ENCODE peak calls at places on chromosomes 13 and 19, in five cellular contexts. C is MM.1S, V is GM23338, J is PC-3, L is hepatocyte. Q is an unnamed sample. For H3K4me1, the result is how much of the 10 kb centered on the place peaks cover.

GRCh38 chr19:28027116-28027515 is 1185.8 kb downstream of the UQCRFS1 start:
- DNase-seq in L (no peak), V (no peak), C (no peak), J (no peak), Q (no peak)

GRCh38 chr13:28754698-28755545 is 36.2 kb upstream of the SLC46A3 start:
- DNase-seq in V (peak), L (peak), J (peak), C (no peak), Q (peak)

GRCh38 chr13:105665284-105665683 is 870.2 kb downstream of the EFNB2 start:
- DNase-seq in C (no peak), L (no peak), J (peak), V (no peak), Q (no peak)

GRCh38 chr13:96020155-96020575 is 33.0 kb downstream of the UGGT2 start:
- DNase-seq in J (peak), L (peak), C (peak), V (peak), Q (peak)

GRCh38 chr13:29908411-29908810 is 58.0 kb upstream of the UBL3 start:
- DNase-seq in V (no peak), L (no peak), C (no peak), J (peak), Q (peak)

GRCh38 chr19:55717251-55717650 is 21.0 kb downstream of the NLRP9 start:
- DNase-seq in J (no peak), V (no peak), C (no peak), L (no peak), Q (no peak)

GRCh38 chr13:84481958-84482357 is 599.7 kb upstream of the SLITRK1 start:
- DNase-seq in L (no peak), V (no peak), J (no peak), C (no peak), Q (peak)

GRCh38 chr19:3450796-3451411 is 29.4 kb downstream of the SMIM24 start:
- DNase-seq in L (peak), V (no peak), J (peak), C (peak), Q (peak)

GRCh38 chr19:6551607-6552450 is 21.0 kb downstream of the TNFSF9 start:
- DNase-seq in V (peak), L (peak), C (no peak), J (no peak), Q (peak)

GRCh38 chr19:13040916-13041292 is 45.6 kb downstream of the NFIX start:
- DNase-seq in L (no peak), V (no peak), J (no peak), C (no peak), Q (peak)

GRCh38 chr13:73063166-73063565 is 4.4 kb downstream of the KLF5 start:
- DNase-seq in C (no peak), J (peak), V (no peak), L (no peak), Q (no peak)

GRCh38 chr19:51461723-51462161 is 3.5 kb upstream of the SIGLEC8 start:
- DNase-seq in J (no peak), L (no peak), C (no peak), V (no peak), Q (no peak)

GRCh38 chr19:10292206-10292788 is 2.5 kb downstream of the ICAM5 start:
- DNase-seq in C (peak), V (peak), J (peak), L (peak), Q (peak)

GRCh38 chr19:33815410-33816340 is 19.0 kb downstream of the KCTD15 start:
- DNase-seq in C (no peak), V (no peak), J (peak), L (no peak), Q (peak)

GRCh38 chr13:42574011-42574410 is at the start of gene TNFSF11:
- DNase-seq in C (no peak), L (peak), V (peak), J (no peak), Q (no peak)

GRCh38 chr13:101624210-101624922 is 171.9 kb downstream of the ITGBL1 start:
- DNase-seq in V (peak), J (peak), C (no peak), L (no peak), Q (no peak)

GRCh38 chr13:46909037-46909436 is 12.2 kb upstream of the HTR2A start:
- DNase-seq in V (no peak), C (no peak), L (no peak), J (no peak), Q (peak)

GRCh38 chr13:102097708-102098107 is 304.1 kb downstream of the FGF14 start:
- DNase-seq in V (no peak), L (no peak), C (no peak), J (no peak), Q (no peak)

GRCh38 chr19:6862673-6863078 is 24.7 kb upstream of the ADGRE1 start:
- DNase-seq in L (peak), V (peak), J (peak), C (peak), Q (peak)

GRCh38 chr19:15248648-15249559 is 16.7 kb upstream of the EPHX3 start:
- DNase-seq in L (peak), J (peak), V (no peak), C (no peak), Q (peak)

GRCh38 chr19:7507884-7508283 is 8.0 kb upstream of the ZNF358 start:
- DNase-seq in J (peak), C (peak), V (peak), L (peak), Q (peak)

GRCh38 chr13:70391678-70392077 is 283.4 kb upstream of the KLHL1 start:
- DNase-seq in V (peak), C (no peak), J (peak), L (peak), Q (no peak)

GRCh38 chr19:13060964-13061927 is 41.4 kb downstream of the LYL1 start:
- DNase-seq in L (peak), J (peak), V (peak), C (peak), Q (peak)

GRCh38 chr19:44645407-44646048 is 1.8 kb downstream of the PVR start:
- DNase-seq in J (no peak), C (no peak), V (no peak), L (no peak), Q (peak)

GRCh38 chr13:31908696-31909386 is 122.7 kb upstream of the FRY start:
- DNase-seq in L (no peak), C (no peak), J (no peak), V (no peak), Q (peak)

GRCh38 chr19:52140077-52140710 is 456 bp upstream of the ZNF616 start:
- DNase-seq in V (no peak), C (no peak), J (no peak), L (no peak), Q (peak)

GRCh38 chr13:81888855-81889254 is 1547.9 kb upstream of the SPRY2 start:
- DNase-seq in J (no peak), V (no peak), C (no peak), L (no peak), Q (no peak)

GRCh38 chr19:800360-801029 is 3.2 kb downstream of the PTBP1 start:
- DNase-seq in L (peak), V (no peak), C (no peak), J (peak), Q (peak)

GRCh38 chr13:40271931-40272775 is 394.3 kb downstream of the FOXO1 start:
- DNase-seq in C (no peak), J (peak), V (no peak), L (peak), Q (peak)

GRCh38 chr19:6611441-6611852 is 20.5 kb upstream of the CD70 start:
- DNase-seq in L (no peak), C (no peak), V (no peak), J (peak), Q (peak)

GRCh38 chr19:58482372-58482771 is 6.2 kb downstream of the ZNF446 start:
- DNase-seq in V (no peak), C (no peak), L (no peak), J (no peak), Q (no peak)

GRCh38 chr19:16371540-16371986 is 46.9 kb downstream of the KLF2 start:
- DNase-seq in L (no peak), J (no peak), V (no peak), C (peak), Q (no peak)

GRCh38 chr13:112905990-112906641 is 62.9 kb upstream of the MCF2L start:
- DNase-seq in V (peak), C (peak), J (peak), L (peak), Q (no peak)

GRCh38 chr19:55096061-55096701 is 20.5 kb downstream of the EPS8L1 start:
- DNase-seq in V (peak), L (no peak), C (no peak), J (no peak), Q (no peak)

DNA sequence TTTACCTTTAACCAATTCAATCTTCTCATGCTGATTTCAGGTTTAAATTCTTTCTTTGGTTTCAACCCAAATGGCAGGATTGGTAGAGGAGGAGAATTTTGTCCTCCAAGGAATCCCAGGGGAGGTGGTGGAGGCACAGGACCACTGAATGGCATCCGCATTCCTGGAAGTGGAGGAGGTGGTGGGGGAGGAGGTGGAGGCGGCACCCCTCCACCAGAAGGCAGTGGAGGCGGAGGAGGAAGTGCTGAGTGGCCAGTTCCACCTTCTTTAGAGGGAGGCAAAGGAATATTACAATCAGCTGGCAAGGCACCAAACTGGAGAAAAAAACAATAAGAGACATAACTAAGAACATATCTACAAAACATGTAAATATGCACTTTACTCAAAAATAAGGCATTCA is 192.9 kb downstream of the DIAPH3 start:
- DNase-seq in J (no peak), C (no peak), L (no peak), V (peak), Q (no peak)
- TF ChIP-seq EZH2phosphoT487 in J (no peak), C (no peak), L (no peak), V (no peak), Q (no peak)

GRCh38 chr19:38893341-38893771 is 6.1 kb downstream of the SIRT2 start:
- DNase-seq in C (no peak), J (no peak), L (no peak), V (no peak), Q (no peak)

GRCh38 chr19:38891791-38892190 is 7.6 kb downstream of the SIRT2 start:
- DNase-seq in L (no peak), V (no peak), J (no peak), C (no peak), Q (no peak)

GRCh38 chr19:38892841-38893240 is 6.6 kb downstream of the SIRT2 start:
- DNase-seq in J (no peak), C (no peak), V (peak), L (no peak), Q (no peak)

GRCh38 chr19:38898788-38899446 is 501 bp downstream of the SIRT2 start:
- DNase-seq in L (no peak), V (peak), J (peak), C (no peak), Q (peak)

DNA sequence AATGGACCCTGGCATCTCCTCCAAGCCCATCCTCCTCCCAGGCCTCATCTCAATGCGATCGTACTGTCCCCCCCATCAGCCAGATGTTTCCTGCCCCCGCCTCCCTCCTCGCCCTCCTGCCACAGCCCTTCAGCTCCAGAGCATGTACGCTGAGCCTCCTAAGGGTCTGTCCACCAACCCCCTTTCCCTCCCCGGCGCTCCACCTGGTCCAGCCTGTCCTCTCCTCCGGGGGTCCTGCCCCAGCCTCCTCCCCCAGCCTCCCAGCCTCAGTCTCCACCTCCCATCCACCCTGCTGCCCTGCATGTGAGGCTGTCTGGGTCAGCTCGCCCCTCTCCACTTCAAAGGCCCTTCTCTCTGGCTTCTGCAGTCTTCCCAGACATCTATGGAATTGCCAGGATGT is 4.5 kb downstream of the SIRT2 start:
- DNase-seq in J (no peak), V (no peak), L (no peak), C (no peak), Q (no peak)
- H3K4me1 ChIP-seq in J (under half), V (under half), L (under half), C (under half), Q (under half)

GRCh38 chr19:46626441-46626840 is 1.6 kb upstream of the PTGIR start:
- DNase-seq in L (no peak), V (no peak), C (no peak), J (no peak), Q (no peak)

GRCh38 chr19:46622118-46622446 is 2.8 kb downstream of the PTGIR start:
- DNase-seq in C (no peak), J (no peak), V (no peak), L (no peak), Q (no peak)

GRCh38 chr19:46623915-46624502 is 880 bp downstream of the PTGIR start:
- DNase-seq in L (no peak), J (no peak), C (no peak), V (no peak), Q (no peak)

GRCh38 chr19:46625731-46626130 is 842 bp upstream of the PTGIR start:
- DNase-seq in L (no peak), J (no peak), C (no peak), V (no peak), Q (no peak)

GRCh38 chr19:46624958-46625661 is at the start of gene PTGIR:
- DNase-seq in C (no peak), J (no peak), L (peak), V (peak), Q (peak)
- H2AFZ ChIP-seq in C (no peak), J (no peak), L (no peak), V (no peak), Q (peak)

DNA sequence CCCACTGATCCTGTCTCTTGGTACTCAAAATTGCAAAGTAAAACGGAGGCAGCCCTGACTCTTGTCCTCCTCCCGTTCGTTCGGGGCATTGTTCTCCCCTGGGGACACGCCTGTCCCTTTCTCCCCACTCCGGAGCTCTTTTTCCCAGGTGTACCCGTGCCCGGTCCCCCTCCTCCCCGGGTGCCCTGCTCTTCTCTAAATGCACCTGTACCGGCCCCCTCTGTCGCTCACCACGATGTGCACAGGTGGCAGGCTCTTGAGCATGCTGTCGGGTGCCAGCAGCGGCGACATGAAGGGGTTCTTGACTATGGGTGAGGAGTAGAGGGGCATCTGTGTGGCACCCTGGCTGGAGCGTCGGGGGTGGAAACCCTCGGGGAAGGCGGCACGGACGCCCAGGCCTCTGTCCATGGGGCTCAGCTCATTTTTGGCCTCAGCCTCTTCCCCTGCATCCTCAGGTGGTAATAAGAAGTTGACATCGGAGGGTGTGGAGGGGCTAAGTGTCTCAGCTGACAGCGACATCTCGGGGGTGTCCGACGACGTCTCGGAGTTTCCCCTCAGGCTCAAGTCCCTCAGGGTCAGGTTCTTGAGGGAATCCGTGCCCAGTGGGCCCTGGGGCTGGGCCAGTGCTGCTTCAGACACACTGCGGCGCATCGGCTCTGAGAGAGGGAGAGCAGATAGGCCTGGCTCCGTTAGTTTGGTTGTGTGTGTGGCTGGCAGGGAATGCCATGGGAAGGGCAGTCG is 12.4 kb upstream of the CNFN start:
- DNase-seq in V (no peak), C (no peak), L (no peak), J (no peak), Q (no peak)
- TF ChIP-seq EZH2phosphoT487 in V (no peak), C (no peak), L (no peak), J (no peak), Q (no peak)

DNA sequence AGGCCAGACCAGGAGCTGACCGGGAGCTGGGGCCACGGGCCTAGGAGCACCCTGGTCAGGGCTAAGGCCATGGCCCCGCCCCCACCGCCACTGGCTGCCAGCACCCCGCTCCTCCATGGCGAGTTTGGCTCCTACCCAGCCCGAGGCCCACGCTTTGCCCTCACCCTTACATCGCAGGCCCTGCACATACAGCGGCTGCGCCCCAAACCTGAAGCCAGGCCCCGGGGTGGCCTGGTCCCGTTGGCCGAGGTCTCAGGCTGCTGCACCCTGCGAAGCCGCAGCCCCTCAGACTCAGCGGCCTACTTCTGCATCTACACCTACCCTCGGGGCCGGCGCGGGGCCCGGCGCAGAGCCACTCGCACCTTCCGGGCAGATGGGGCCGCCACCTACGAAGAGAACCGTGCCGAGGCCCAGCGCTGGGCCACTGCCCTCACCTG is 6.6 kb downstream of the SPHK2 start:
- DNase-seq in J (no peak), C (no peak), L (peak), V (no peak), Q (no peak)
- H3K4me1 ChIP-seq in J (under half), C (under half), L (under half), V (under half), Q (under half)

DNA sequence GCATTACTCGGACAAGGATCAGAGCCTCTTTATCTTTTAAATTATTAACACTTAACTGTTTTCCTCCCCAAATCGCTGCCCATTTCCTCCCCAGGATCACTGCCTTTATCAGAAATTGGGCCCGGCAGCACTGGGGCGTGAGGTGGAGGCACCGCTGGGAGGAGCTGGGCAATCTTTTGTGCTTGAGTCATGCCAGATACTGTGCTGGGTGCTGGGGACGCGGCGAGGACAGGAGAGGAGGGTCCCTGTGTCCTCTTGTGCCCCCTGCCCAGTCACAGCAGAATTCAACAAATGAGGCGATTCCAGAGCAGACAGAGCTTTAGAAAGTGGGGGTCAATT is 347.8 kb downstream of the ZNF536 start:
- DNase-seq in C (no peak), V (peak), J (no peak), L (no peak), Q (peak)
- H2AFZ ChIP-seq in C (peak), V (peak), J (no peak), L (peak), Q (peak)